ENCODE peak calls at places on chromosomes 12 and 14, in seven cellular contexts. C is astrocyte of the spinal cord; H is stimulated activated CD4-positive, alpha-beta T cell treated with anti-CD3 and anti-CD28 coated beads, Interleukin-15, amount 100 ng/mL, for 1 hour; S is NCI-H1092; P is B cell; L is A549; Y is activated CD8-positive, alpha-beta memory T cell treated with anti-CD3 and anti-CD28 coated beads for 48 hours. Q is an unnamed sample.

GRCh38 chr12:74489543-74489942 is 48.1 kb upstream of the ATXN7L3B start:
- DNase-seq in C (no peak), L (no peak), H (no peak), P (no peak), Y (no peak), S (no peak), Q (no peak)

GRCh38 chr12:54352022-54352531 is 12.2 kb downstream of the GPR84 start:
- DNase-seq in P (no peak), S (peak), C (peak), H (peak), L (no peak), Y (no peak), Q (peak)

GRCh38 chr12:5428332-5429221 is 3.3 kb upstream of the NTF3 start:
- DNase-seq in Y (no peak), C (no peak), S (peak), L (no peak), H (no peak), P (no peak), Q (no peak)

GRCh38 chr14:91341331-91342242 is 76.0 kb downstream of the CCDC88C start:
- DNase-seq in L (no peak), Y (no peak), P (no peak), S (no peak), C (no peak), H (no peak), Q (no peak)

GRCh38 chr12:29794869-29795268 is 11.1 kb upstream of the TMTC1 start:
- DNase-seq in S (no peak), H (no peak), Y (no peak), C (no peak), P (no peak), L (no peak), Q (no peak)

GRCh38 chr14:96631621-96632362 is 129.6 kb downstream of the PAPOLA start:
- DNase-seq in S (no peak), Y (no peak), C (no peak), P (no peak), L (no peak), H (no peak), Q (no peak)

GRCh38 chr14:60183724-60184596 is 18.8 kb upstream of the DHRS7 start:
- DNase-seq in L (peak), S (peak), C (peak), H (no peak), P (no peak), Y (no peak), Q (no peak)

GRCh38 chr12:68578765-68579164 is 31.9 kb upstream of the RAP1B start:
- DNase-seq in P (no peak), Y (no peak), C (no peak), S (no peak), L (no peak), H (no peak), Q (no peak)

GRCh38 chr12:51953011-51953568 is 1.6 kb downstream of the ACVR1B start:
- DNase-seq in H (no peak), C (no peak), S (no peak), P (no peak), Y (no peak), L (no peak), Q (no peak)

GRCh38 chr14:58617619-58618018 is 20.1 kb upstream of the DACT1 start:
- DNase-seq in P (no peak), L (no peak), S (no peak), Y (no peak), C (no peak), H (no peak), Q (no peak)

GRCh38 chr14:89252887-89253532 is 164.0 kb downstream of the FOXN3 start:
- DNase-seq in S (peak), C (no peak), H (no peak), Y (no peak), L (peak), P (no peak), Q (no peak)

GRCh38 chr12:42804928-42805327 is 215.4 kb upstream of the PRICKLE1 start:
- DNase-seq in H (no peak), Y (no peak), L (no peak), P (no peak), C (no peak), S (no peak), Q (no peak)

GRCh38 chr14:52926994-52927393 is 23.9 kb downstream of the FERMT2 start:
- DNase-seq in P (no peak), S (peak), Y (no peak), L (peak), C (peak), H (no peak), Q (no peak)

GRCh38 chr12:91133871-91134270 is 22.6 kb upstream of the LUM start:
- DNase-seq in P (no peak), C (peak), L (no peak), S (no peak), Y (no peak), H (no peak), Q (no peak)

GRCh38 chr12:46342562-46343033 is 30.0 kb downstream of the SLC38A2 start:
- DNase-seq in S (peak), L (peak), H (no peak), C (peak), P (peak), Y (no peak), Q (no peak)

GRCh38 chr12:88946377-88946997 is 366.2 kb upstream of the KITLG start:
- DNase-seq in L (no peak), S (no peak), P (no peak), H (no peak), C (peak), Y (no peak), Q (no peak)

GRCh38 chr12:44847403-44847802 is 28.7 kb downstream of the NELL2 start:
- DNase-seq in Y (no peak), L (no peak), H (no peak), S (no peak), P (no peak), C (no peak), Q (no peak)

GRCh38 chr12:124705545-124706138 is 138.2 kb upstream of the NCOR2 start:
- DNase-seq in H (no peak), Y (no peak), P (no peak), L (no peak), S (no peak), C (no peak), Q (no peak)

GRCh38 chr14:72947366-72948160 is 21.3 kb downstream of the DCAF4 start:
- DNase-seq in H (no peak), S (no peak), L (no peak), Y (no peak), P (no peak), C (no peak), Q (no peak)

GRCh38 chr14:56657604-56658003 is 78.0 kb downstream of the TMEM260 start:
- DNase-seq in S (no peak), C (no peak), Y (no peak), P (no peak), H (no peak), L (no peak), Q (no peak)

GRCh38 chr14:102898776-102899515 is 23.5 kb upstream of the AMN start:
- DNase-seq in H (no peak), P (no peak), C (no peak), L (no peak), Y (no peak), S (no peak), Q (no peak)

GRCh38 chr14:105879867-105880561 is 353.6 kb downstream of the TMEM121 start:
- DNase-seq in Y (no peak), C (no peak), H (no peak), L (no peak), P (no peak), S (no peak), Q (peak)